ENCODE peak calls at places on chromosomes 13 and 19, in four cellular contexts. O, K, H and W are unnamed samples.

GRCh38 chr19:35154535-35155406 is at the start of gene FXYD5:
- DNase-seq in H (peak; percentile 76), O (peak; percentile 69), K (peak; percentile 83), W (peak; percentile 77)

GRCh38 chr13:111597041-111598017 is 276.9 kb downstream of the TEX29 start:
- DNase-seq in O (peak; percentile 36), H (no peak), K (no peak), W (no peak)

GRCh38 chr13:25692156-25692555 is 320.4 kb downstream of the ATP8A2 start:
- DNase-seq in H (no peak), O (peak; percentile 35), K (no peak), W (peak; percentile 23)

GRCh38 chr19:49631610-49632192 is 8.2 kb downstream of the RRAS start:
- DNase-seq in H (no peak), K (no peak), O (no peak), W (no peak)

GRCh38 chr19:57245066-57245465 is 4.6 kb downstream of the ZNF805 start:
- DNase-seq in K (no peak), O (no peak), H (no peak), W (no peak)

GRCh38 chr13:22114630-22115311 is 443.9 kb downstream of the FGF9 start:
- DNase-seq in K (no peak), H (no peak), O (no peak), W (no peak)

GRCh38 chr19:5302396-5302795 is 38.2 kb downstream of the PTPRS start:
- DNase-seq in H (no peak), O (no peak), K (no peak), W (no peak)

GRCh38 chr13:36082396-36082795 is 48.8 kb downstream of the DCLK1 start:
- DNase-seq in H (no peak), K (no peak), O (no peak), W (no peak)

GRCh38 chr13:58151452-58151851 is 519.9 kb downstream of the PCDH17 start:
- DNase-seq in H (no peak), K (no peak), O (no peak), W (no peak)

GRCh38 chr19:50361290-50362029 is 4.0 kb downstream of the NAPSA start:
- DNase-seq in K (no peak), O (no peak), H (no peak), W (peak; percentile 39)

GRCh38 chr13:111383591-111384440 is 63.4 kb downstream of the TEX29 start:
- DNase-seq in H (no peak), O (peak; percentile 15), K (no peak), W (no peak)

GRCh38 chr13:102978168-102978567 is 88.0 kb downstream of the SLC10A2 start:
- DNase-seq in H (no peak), K (no peak), O (no peak), W (no peak)

GRCh38 chr13:72180253-72180952 is 313.4 kb upstream of the DACH1 start:
- DNase-seq in O (no peak), H (no peak), K (no peak), W (peak; percentile 49)

GRCh38 chr19:14090509-14091085 is at the start of gene SAMD1:
- DNase-seq in H (peak; percentile 79), O (peak; percentile 79), K (no peak), W (peak; percentile 87)

GRCh38 chr19:45440873-45441654 is 17.3 kb upstream of the ERCC1 start:
- DNase-seq in O (peak; percentile 72), K (no peak), H (no peak), W (peak; percentile 31)